ENCODE peak calls at places on chromosomes 1 and 21, in nine cellular contexts. D is A549; R is cardiac muscle cell; P is CD4-positive, CD25-positive, alpha-beta regulatory T cell; N is body of pancreas; A is mammary epithelial cell; E is GM12878; U is fibroblast of lung; Z is adrenal gland. O is an unnamed sample.

GRCh38 chr1:100767176-100767876 is 47.8 kb downstream of the VCAM1 start:
- DNase-seq in P (no peak), E (no peak), U (peak), A (peak), R (no peak), N (no peak), D (no peak), Z (no peak), O (peak)

GRCh38 chr1:154971341-154971998 is 923 bp upstream of the SHC1 start:
- DNase-seq in N (peak), D (peak), P (no peak), Z (peak), E (no peak), U (no peak), A (peak), R (no peak), O (no peak)

GRCh38 chr1:151989131-151989868 is 4.4 kb downstream of the S100A10 start:
- DNase-seq in A (peak), E (no peak), U (peak), P (no peak), R (no peak), N (peak), Z (peak), D (peak), O (peak)

GRCh38 chr1:183956559-183957188 is 80.9 kb downstream of the COLGALT2 start:
- DNase-seq in A (peak), E (peak), R (no peak), U (peak), P (peak), D (peak), N (no peak), Z (peak), O (no peak)

GRCh38 chr1:212121772-212122171 is 86.2 kb downstream of the DTL start:
- DNase-seq in U (no peak), Z (no peak), R (no peak), A (no peak), N (no peak), P (no peak), E (no peak), D (no peak), O (no peak)

GRCh38 chr1:40257313-40257687 is 736 bp upstream of the ZMPSTE24 start:
- DNase-seq in N (no peak), D (no peak), E (no peak), A (no peak), P (no peak), R (no peak), U (no peak), Z (no peak), O (no peak)

GRCh38 chr1:185267701-185268100 is 49.3 kb downstream of the IVNS1ABP start:
- DNase-seq in P (no peak), R (no peak), Z (no peak), U (no peak), A (no peak), N (no peak), D (no peak), E (no peak), O (no peak)

GRCh38 chr1:50610563-50610962 is 187.3 kb upstream of the DMRTA2 start:
- DNase-seq in A (no peak), N (no peak), R (no peak), Z (no peak), E (peak), P (no peak), U (no peak), D (no peak), O (no peak)

GRCh38 chr1:206685749-206686485 is 1.2 kb downstream of the MAPKAPK2 start:
- DNase-seq in P (no peak), Z (peak), A (peak), N (peak), D (peak), E (no peak), R (peak), U (peak), O (peak)

GRCh38 chr1:226666164-226666506 is 72.9 kb downstream of the ITPKB start:
- DNase-seq in R (no peak), U (no peak), N (no peak), D (no peak), P (no peak), A (no peak), Z (no peak), E (no peak), O (no peak)

GRCh38 chr1:36359911-36360310 is 25.8 kb downstream of the STK40 start:
- DNase-seq in N (no peak), D (no peak), U (no peak), R (no peak), E (no peak), Z (no peak), A (peak), P (no peak), O (no peak)

GRCh38 chr1:45272943-45273342 is 53.8 kb upstream of the HPDL start:
- DNase-seq in U (peak), Z (no peak), A (peak), D (no peak), E (no peak), P (no peak), R (no peak), N (no peak), O (peak)

GRCh38 chr1:58442114-58442513 is 104.4 kb downstream of the OMA1 start:
- DNase-seq in A (no peak), N (no peak), D (no peak), E (no peak), P (no peak), R (no peak), U (no peak), Z (no peak), O (no peak)

GRCh38 chr1:185244015-185244747 is 72.9 kb downstream of the IVNS1ABP start:
- DNase-seq in A (peak), P (no peak), D (peak), E (no peak), R (no peak), Z (peak), N (no peak), U (peak), O (peak)

GRCh38 chr1:19654886-19655717 is 9.6 kb upstream of the HTR6 start:
- DNase-seq in U (no peak), P (no peak), Z (no peak), R (no peak), D (no peak), N (no peak), A (no peak), E (no peak), O (no peak)

GRCh38 chr1:25030674-25031589 is 100.9 kb upstream of the RUNX3 start:
- DNase-seq in Z (no peak), R (no peak), E (peak), N (no peak), U (no peak), P (peak), A (peak), D (no peak), O (no peak)

GRCh38 chr1:224767031-224767430 is 150.9 kb downstream of the CNIH3 start:
- DNase-seq in Z (no peak), D (no peak), N (no peak), R (no peak), E (no peak), U (no peak), A (no peak), P (no peak), O (no peak)

GRCh38 chr1:44676484-44677200 is 2.1 kb downstream of the ARMH1 start:
- DNase-seq in R (no peak), D (peak), N (no peak), E (no peak), Z (no peak), P (no peak), U (peak), A (no peak), O (no peak)

GRCh38 chr1:62288669-62289068 is 30.6 kb downstream of the KANK4 start:
- DNase-seq in R (no peak), U (no peak), E (no peak), A (no peak), P (no peak), Z (no peak), N (no peak), D (no peak), O (no peak)

GRCh38 chr1:152037920-152038658 is 1.3 kb upstream of the S100A11 start:
- DNase-seq in D (no peak), A (no peak), N (no peak), R (no peak), P (no peak), U (no peak), Z (no peak), E (no peak), O (no peak)

GRCh38 chr1:50783286-50783685 is 176.8 kb downstream of the FAF1 start:
- DNase-seq in D (no peak), R (no peak), P (no peak), A (no peak), Z (no peak), U (peak), N (no peak), E (no peak), O (peak)

GRCh38 chr1:154765970-154766369 is 104.1 kb downstream of the KCNN3 start:
- DNase-seq in E (no peak), U (peak), Z (no peak), R (peak), D (peak), P (no peak), N (no peak), A (no peak), O (no peak)

GRCh38 chr1:169044296-169044695 is 62.2 kb upstream of the ATP1B1 start:
- DNase-seq in E (peak), P (no peak), D (no peak), A (peak), N (no peak), Z (no peak), R (no peak), U (no peak), O (no peak)

GRCh38 chr1:110677526-110677925 is 2.8 kb upstream of the KCNA3 start:
- DNase-seq in P (no peak), Z (no peak), N (no peak), D (no peak), E (no peak), R (no peak), A (no peak), U (peak), O (no peak)

GRCh38 chr1:47711211-47711847 is 273.5 kb downstream of the FOXD2 start:
- DNase-seq in U (no peak), R (no peak), E (no peak), A (no peak), P (no peak), Z (no peak), D (no peak), N (no peak), O (no peak)

GRCh38 chr1:147266381-147266780 is 23.9 kb downstream of the CHD1L start:
- DNase-seq in A (no peak), E (no peak), R (no peak), Z (no peak), N (no peak), D (no peak), P (no peak), U (no peak), O (no peak)

GRCh38 chr1:17013598-17014320 is 2.0 kb upstream of the ATP13A2 start:
- DNase-seq in N (no peak), R (no peak), D (no peak), E (peak), P (no peak), Z (no peak), A (peak), U (no peak), O (no peak)

GRCh38 chr1:113282897-113283285 is 107.4 kb upstream of the MAGI3 start:
- DNase-seq in Z (no peak), U (no peak), E (no peak), N (no peak), R (no peak), A (no peak), D (no peak), P (no peak), O (no peak)
- H3K27ac ChIP-seq in Z (no peak), U (no peak), E (no peak), N (no peak), R (no peak), A (no peak), D (no peak), P (no peak), O (no peak)

GRCh38 chr21:45079351-45079750 is 5.0 kb downstream of the ADARB1 start:
- DNase-seq in Z (no peak), D (no peak), E (no peak), A (no peak), N (no peak), R (no peak), U (no peak), P (no peak), O (no peak)

GRCh38 chr21:45080639-45081414 is 6.4 kb downstream of the ADARB1 start:
- DNase-seq in U (peak), D (no peak), N (no peak), R (no peak), P (peak), E (no peak), A (no peak), Z (no peak), O (peak)

GRCh38 chr21:45078371-45078770 is 4.0 kb downstream of the ADARB1 start:
- DNase-seq in U (no peak), A (no peak), N (no peak), E (no peak), D (no peak), R (no peak), Z (no peak), P (no peak), O (no peak)

GRCh38 chr21:45080232-45080631 is 5.9 kb downstream of the ADARB1 start:
- DNase-seq in U (no peak), D (no peak), Z (no peak), E (no peak), N (no peak), R (no peak), P (no peak), A (no peak), O (no peak)

DNA sequence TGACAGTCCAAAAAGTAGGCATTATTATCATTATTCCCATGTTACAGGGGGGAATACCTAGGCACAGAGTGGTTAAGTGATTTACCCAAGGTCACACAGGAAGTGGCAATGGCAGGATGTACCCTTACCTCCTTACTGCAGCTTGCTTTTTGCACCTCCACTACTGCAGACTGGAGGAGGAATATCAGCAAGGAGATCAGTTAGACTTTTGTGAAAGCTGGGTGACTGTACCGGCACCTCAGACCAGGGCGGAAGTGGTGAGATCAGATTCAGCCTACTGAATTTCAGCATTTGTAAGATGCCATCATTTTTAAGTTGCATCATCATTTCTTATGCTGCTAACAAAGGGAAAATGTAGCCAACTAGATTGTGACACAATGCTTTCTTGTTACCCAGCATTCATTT is 4.5 kb downstream of the ADARB1 start:
- DNase-seq in R (no peak), E (no peak), D (no peak), P (peak), Z (no peak), N (no peak), A (peak), U (peak), O (no peak)
- H3K27ac ChIP-seq in R (no peak), E (no peak), D (no peak), P (peak), Z (no peak), N (no peak), A (peak), U (no peak), O (no peak)

GRCh38 chr1:87093286-87093685 is 178.9 kb downstream of the HS2ST1 start:
- DNase-seq in P (no peak), D (no peak), U (no peak), E (no peak), A (peak), Z (no peak), R (no peak), N (no peak), O (no peak)

GRCh38 chr1:87089070-87089736 is 174.8 kb downstream of the HS2ST1 start:
- DNase-seq in E (no peak), N (no peak), R (no peak), D (no peak), P (no peak), Z (no peak), U (no peak), A (peak), O (no peak)

GRCh38 chr1:87092852-87093251 is 178.4 kb downstream of the HS2ST1 start:
- DNase-seq in P (no peak), D (no peak), E (no peak), R (no peak), N (no peak), Z (no peak), A (no peak), U (no peak), O (no peak)

GRCh38 chr1:87091425-87091824 is 177.0 kb downstream of the HS2ST1 start:
- DNase-seq in E (no peak), U (no peak), Z (no peak), A (no peak), D (no peak), P (no peak), R (no peak), N (no peak), O (no peak)

GRCh38 chr1:87089823-87090222 is 175.4 kb downstream of the HS2ST1 start:
- DNase-seq in D (no peak), U (no peak), R (no peak), P (no peak), N (no peak), E (no peak), A (no peak), Z (no peak), O (no peak)
- H3K27ac ChIP-seq in D (no peak), U (no peak), R (no peak), P (no peak), N (no peak), E (no peak), A (no peak), Z (no peak), O (no peak)

DNA sequence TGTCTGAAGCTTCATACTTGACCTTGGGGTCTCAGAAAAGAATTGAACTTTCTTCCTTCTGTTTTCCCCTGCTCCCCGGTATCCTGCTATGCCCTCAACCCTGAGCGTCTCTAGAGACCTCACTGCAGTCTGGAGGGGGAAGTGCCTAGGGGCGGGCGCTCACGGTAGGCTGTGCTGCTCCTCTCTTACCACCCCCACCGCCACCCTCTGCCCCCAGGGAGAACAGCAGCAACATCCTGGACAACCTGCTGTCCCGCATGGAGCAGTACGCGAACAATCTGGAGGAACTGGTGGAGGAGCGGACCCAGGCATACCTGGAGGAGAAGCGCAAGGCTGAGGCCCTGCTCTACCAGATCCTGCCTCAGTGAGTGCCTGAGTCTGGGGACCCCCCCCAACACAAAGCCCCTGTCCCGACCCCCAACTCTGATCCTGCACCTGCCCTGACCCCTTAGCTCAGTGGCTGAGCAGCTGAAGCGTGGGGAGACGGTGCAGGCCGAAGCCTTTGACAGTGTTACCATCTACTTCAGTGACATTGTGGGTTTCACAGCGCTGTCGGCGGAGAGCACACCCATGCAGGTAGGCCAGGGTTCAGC is 10.3 kb downstream of the NPR1 start:
- DNase-seq in R (no peak), P (no peak), A (no peak), E (no peak), U (no peak), D (no peak), N (no peak), Z (no peak), O (no peak)
- H3K27ac ChIP-seq in R (no peak), P (no peak), A (no peak), E (no peak), U (no peak), D (no peak), N (no peak), Z (no peak), O (no peak)

GRCh38 chr1:8848663-8849386 is 29.7 kb downstream of the ENO1 start:
- DNase-seq in P (peak), A (peak), Z (peak), E (no peak), R (peak), N (peak), U (peak), D (peak), O (peak)
- H3K27ac ChIP-seq in P (no peak), A (no peak), Z (peak), E (no peak), R (no peak), N (peak), U (no peak), D (no peak), O (no peak)

GRCh38 chr1:201570886-201571624 is 32.1 kb downstream of the NAV1 start:
- DNase-seq in A (no peak), P (no peak), E (no peak), R (no peak), U (no peak), Z (no peak), N (no peak), D (no peak), O (no peak)
- H3K27ac ChIP-seq in A (no peak), P (no peak), E (no peak), R (no peak), U (no peak), Z (no peak), N (no peak), D (no peak), O (no peak)

DNA sequence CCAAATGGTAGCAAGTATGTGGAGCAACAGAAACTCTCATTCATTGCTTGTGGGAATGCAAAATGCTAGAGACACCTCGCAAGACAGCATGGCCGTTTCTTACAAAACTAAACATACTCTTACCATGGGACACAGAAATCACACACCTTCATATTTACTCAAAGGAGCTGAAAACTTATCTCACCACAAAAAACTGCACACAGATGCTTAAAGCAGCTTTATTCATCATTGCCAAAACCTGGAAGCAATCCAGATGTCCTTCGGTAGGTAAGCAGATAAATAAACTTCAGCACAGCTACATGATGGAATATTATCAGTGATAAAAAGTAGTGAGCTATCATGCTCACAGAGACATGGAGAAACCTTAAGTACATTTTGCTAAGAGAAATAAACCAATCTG is 124.3 kb downstream of the RERE start:
- DNase-seq in D (no peak), A (no peak), Z (no peak), N (no peak), U (no peak), R (no peak), P (no peak), E (no peak), O (no peak)
- H3K27ac ChIP-seq in D (no peak), A (no peak), Z (no peak), N (no peak), U (no peak), R (no peak), P (no peak), E (no peak), O (no peak)

GRCh38 chr1:8274396-8274795 is 43.5 kb upstream of the SLC45A1 start:
- DNase-seq in U (no peak), A (no peak), R (no peak), P (no peak), E (no peak), D (no peak), N (peak), Z (no peak), O (no peak)

GRCh38 chr1:8281843-8282509 is 35.9 kb upstream of the SLC45A1 start:
- DNase-seq in Z (peak), N (no peak), P (no peak), D (no peak), U (no peak), R (no peak), A (no peak), E (no peak), O (no peak)

GRCh38 chr1:8276932-8277331 is 41.0 kb upstream of the SLC45A1 start:
- DNase-seq in A (no peak), R (no peak), N (no peak), U (no peak), D (no peak), E (no peak), Z (no peak), P (no peak), O (no peak)

GRCh38 chr1:8276173-8276914 is 41.6 kb upstream of the SLC45A1 start:
- DNase-seq in P (no peak), E (no peak), R (no peak), Z (no peak), U (no peak), A (no peak), N (no peak), D (peak), O (no peak)
- H3K27ac ChIP-seq in P (no peak), E (no peak), R (no peak), Z (no peak), U (no peak), A (no peak), N (no peak), D (no peak), O (no peak)

GRCh38 chr1:41955461-41956159 is 36.9 kb upstream of the HIVEP3 start:
- DNase-seq in N (no peak), U (peak), P (no peak), Z (no peak), R (no peak), D (peak), A (peak), E (peak), O (peak)
- H3K27ac ChIP-seq in N (peak), U (no peak), P (no peak), Z (no peak), R (no peak), D (peak), A (peak), E (peak), O (peak)

GRCh38 chr1:53430779-53431178 is 28.4 kb upstream of the DMRTB1 start:
- DNase-seq in U (no peak), Z (no peak), E (no peak), D (no peak), A (no peak), P (no peak), R (no peak), N (no peak), O (no peak)
- H3K27ac ChIP-seq in U (no peak), Z (no peak), E (no peak), D (no peak), A (no peak), P (no peak), R (no peak), N (no peak), O (no peak)

O was measured in SJSA1.